ENCODE peak calls at places on chromosomes 4 and X, in six cellular contexts. One of them, this sample, is unnamed.
A peak's percentile ranks its signal among the peaks of the same experiment; 100 is the strongest.

GRCh38 chr4:22474636-22475310 is 41.1 kb downstream of the ADGRA3 start:
- DNase-seq in HCT116: peak; percentile 52
- DNase-seq in tibial artery: no peak
- DNase-seq in IMR-90: peak; percentile 77
- DNase-seq in brain microvascular endothelial cell: peak; percentile 25
- DNase-seq in heart right ventricle: no peak
- DNase-seq in this sample: peak; percentile 16

GRCh38 chr4:56640907-56641493 is 40.1 kb downstream of the HOPX start:
- DNase-seq in HCT116: peak; percentile 8
- DNase-seq in heart right ventricle: no peak
- DNase-seq in brain microvascular endothelial cell: no peak
- DNase-seq in tibial artery: no peak
- DNase-seq in IMR-90: no peak
- DNase-seq in this sample: no peak

GRCh38 chr4:165204462-165204830 is 2.9 kb upstream of the KLHL2 start:
- DNase-seq in heart right ventricle: no peak
- DNase-seq in IMR-90: peak; percentile 63
- DNase-seq in HCT116: no peak
- DNase-seq in tibial artery: no peak
- DNase-seq in brain microvascular endothelial cell: peak; percentile 27
- DNase-seq in this sample: no peak

GRCh38 chr4:152117501-152117900 is 356.7 kb upstream of the GATB start:
- DNase-seq in HCT116: no peak
- DNase-seq in tibial artery: no peak
- DNase-seq in brain microvascular endothelial cell: no peak
- DNase-seq in IMR-90: no peak
- DNase-seq in heart right ventricle: no peak
- DNase-seq in this sample: no peak

GRCh38 chr4:153784300-153784699 is 4.6 kb downstream of the SFRP2 start:
- DNase-seq in heart right ventricle: no peak
- DNase-seq in brain microvascular endothelial cell: no peak
- DNase-seq in IMR-90: no peak
- DNase-seq in tibial artery: no peak
- DNase-seq in HCT116: no peak
- DNase-seq in this sample: no peak

GRCh38 chrX:24259544-24260240 is 54.2 kb downstream of the SUPT20HL2 start:
- DNase-seq in IMR-90: peak; percentile 80
- DNase-seq in tibial artery: peak; percentile 28
- DNase-seq in HCT116: peak; percentile 50
- DNase-seq in brain microvascular endothelial cell: peak; percentile 68
- DNase-seq in heart right ventricle: peak; percentile 20
- DNase-seq in this sample: peak; percentile 47

GRCh38 chr4:93178279-93178678 is 650.3 kb upstream of the ATOH1 start:
- DNase-seq in brain microvascular endothelial cell: no peak
- DNase-seq in tibial artery: no peak
- DNase-seq in IMR-90: no peak
- DNase-seq in HCT116: no peak
- DNase-seq in heart right ventricle: no peak
- DNase-seq in this sample: no peak

GRCh38 chr4:28469886-28470285 is 1609.2 kb downstream of the STIM2 start:
- DNase-seq in heart right ventricle: no peak
- DNase-seq in brain microvascular endothelial cell: peak; percentile 33
- DNase-seq in tibial artery: no peak
- DNase-seq in IMR-90: peak; percentile 65
- DNase-seq in HCT116: no peak
- DNase-seq in this sample: no peak

GRCh38 chr4:149914521-149915115 is 99.0 kb upstream of the IQCM start:
- DNase-seq in tibial artery: no peak
- DNase-seq in heart right ventricle: peak; percentile 28
- DNase-seq in brain microvascular endothelial cell: peak; percentile 77
- DNase-seq in HCT116: peak; percentile 52
- DNase-seq in IMR-90: peak; percentile 68
- DNase-seq in this sample: no peak

GRCh38 chr4:184826315-184827266 is 823 bp upstream of the ACSL1 start:
- DNase-seq in brain microvascular endothelial cell: no peak
- DNase-seq in IMR-90: peak; percentile 16
- DNase-seq in tibial artery: peak; percentile 34
- DNase-seq in HCT116: no peak
- DNase-seq in heart right ventricle: no peak
- DNase-seq in this sample: no peak

GRCh38 chrX:39896951-39897740 is 200.6 kb downstream of the BCOR start:
- DNase-seq in IMR-90: peak; percentile 62
- DNase-seq in tibial artery: peak; percentile 30
- DNase-seq in brain microvascular endothelial cell: peak; percentile 32
- DNase-seq in HCT116: no peak
- DNase-seq in heart right ventricle: peak; percentile 20
- DNase-seq in this sample: no peak

GRCh38 chr4:125707397-125707796 is 392.6 kb downstream of the FAT4 start:
- DNase-seq in IMR-90: no peak
- DNase-seq in heart right ventricle: no peak
- DNase-seq in tibial artery: no peak
- DNase-seq in HCT116: no peak
- DNase-seq in brain microvascular endothelial cell: no peak
- DNase-seq in this sample: no peak

GRCh38 chr4:2797188-2797544 is 4.3 kb downstream of the SH3BP2 start:
- DNase-seq in HCT116: no peak
- DNase-seq in heart right ventricle: no peak
- DNase-seq in brain microvascular endothelial cell: no peak
- DNase-seq in tibial artery: peak; percentile 18
- DNase-seq in IMR-90: no peak
- DNase-seq in this sample: no peak

GRCh38 chr4:24473309-24473721 is 111.0 kb downstream of the DHX15 start:
- DNase-seq in IMR-90: peak; percentile 27
- DNase-seq in HCT116: no peak
- DNase-seq in brain microvascular endothelial cell: no peak
- DNase-seq in heart right ventricle: peak; percentile 28
- DNase-seq in tibial artery: no peak
- DNase-seq in this sample: no peak

GRCh38 chr4:108793413-108793812 is 30.6 kb upstream of the ETNPPL start:
- DNase-seq in heart right ventricle: no peak
- DNase-seq in HCT116: no peak
- DNase-seq in IMR-90: no peak
- DNase-seq in tibial artery: no peak
- DNase-seq in brain microvascular endothelial cell: no peak
- DNase-seq in this sample: no peak

GRCh38 chrX:65924938-65925507 is 114.9 kb downstream of the VSIG4 start:
- DNase-seq in heart right ventricle: no peak
- DNase-seq in IMR-90: no peak
- DNase-seq in brain microvascular endothelial cell: no peak
- DNase-seq in tibial artery: no peak
- DNase-seq in HCT116: no peak
- DNase-seq in this sample: no peak

GRCh38 chr4:99161700-99162099 is 17.6 kb upstream of the ADH4 start:
- DNase-seq in HCT116: no peak
- DNase-seq in IMR-90: no peak
- DNase-seq in heart right ventricle: no peak
- DNase-seq in brain microvascular endothelial cell: no peak
- DNase-seq in tibial artery: no peak
- DNase-seq in this sample: no peak

GRCh38 chr4:84780719-84781118 is 185.8 kb downstream of the WDFY3 start:
- DNase-seq in HCT116: no peak
- DNase-seq in tibial artery: no peak
- DNase-seq in IMR-90: no peak
- DNase-seq in heart right ventricle: no peak
- DNase-seq in brain microvascular endothelial cell: no peak
- DNase-seq in this sample: no peak

GRCh38 chr4:83189631-83190136 is 75.2 kb upstream of the PLAC8 start:
- DNase-seq in tibial artery: no peak
- DNase-seq in HCT116: no peak
- DNase-seq in brain microvascular endothelial cell: no peak
- DNase-seq in IMR-90: no peak
- DNase-seq in heart right ventricle: no peak
- DNase-seq in this sample: no peak

GRCh38 chrX:138128025-138128671 is 562.2 kb downstream of the ZIC3 start:
- DNase-seq in brain microvascular endothelial cell: peak; percentile 20
- DNase-seq in IMR-90: peak; percentile 11
- DNase-seq in HCT116: peak; percentile 1
- DNase-seq in heart right ventricle: peak; percentile 3
- DNase-seq in tibial artery: no peak
- DNase-seq in this sample: no peak

DNA sequence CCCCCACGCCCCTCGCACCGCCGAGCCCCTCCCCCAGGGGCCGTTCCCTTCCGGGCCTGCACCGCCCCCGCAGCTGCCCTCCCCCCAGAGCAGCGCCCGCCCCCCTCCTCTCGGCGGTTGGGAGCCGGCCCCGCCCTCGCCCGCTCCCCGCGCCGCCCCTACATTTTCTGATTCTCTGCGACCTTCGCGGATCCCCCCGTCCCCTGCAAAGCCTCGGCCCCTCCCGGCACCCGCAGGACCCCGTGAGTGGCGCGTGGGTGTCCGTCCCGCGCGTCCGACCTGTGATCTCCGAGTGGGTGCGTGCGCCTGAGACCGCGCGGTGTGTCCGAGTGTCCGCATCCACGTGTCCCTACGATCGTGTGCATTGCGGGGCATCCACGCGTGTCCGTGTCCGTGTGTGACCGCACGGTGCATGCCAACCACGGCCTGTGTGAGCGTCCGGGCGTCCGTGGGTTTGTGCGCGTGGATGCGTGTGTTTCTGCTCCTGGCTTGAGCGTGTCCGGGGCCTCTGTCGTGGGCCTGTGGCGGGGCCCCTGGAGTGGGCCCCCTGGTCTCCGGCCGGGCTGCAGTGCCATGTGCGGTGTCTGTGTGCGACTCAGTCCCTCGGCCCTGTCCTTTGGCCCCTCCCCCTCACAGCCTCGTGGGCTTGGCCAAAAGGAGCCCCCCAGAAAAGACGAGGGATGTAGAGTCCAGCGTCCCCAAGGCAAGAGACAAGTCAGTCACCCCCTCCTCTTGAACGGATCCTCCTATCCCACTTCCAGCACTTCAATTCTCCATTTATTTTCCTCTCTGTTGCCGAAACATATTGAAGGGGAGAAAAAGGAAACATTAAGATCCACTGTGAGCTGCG is 8.8 kb upstream of the NKX1-1 start:
- DNase-seq in IMR-90: no peak
- DNase-seq in HCT116: no peak
- DNase-seq in brain microvascular endothelial cell: no peak
- DNase-seq in heart right ventricle: no peak
- DNase-seq in tibial artery: no peak
- DNase-seq in this sample: no peak
- H3K27me3 ChIP-seq in IMR-90: peaks cover 47% of the 10 kb centered on the region
- H3K27me3 ChIP-seq in HCT116: no peaks in the 10 kb centered on the region
- H3K27me3 ChIP-seq in brain microvascular endothelial cell: peaks cover 24% of the 10 kb centered on the region
- H3K27me3 ChIP-seq in heart right ventricle: peaks cover 17% of the 10 kb centered on the region
- H3K27me3 ChIP-seq in tibial artery: peaks cover 85% of the 10 kb centered on the region
- H3K27me3 ChIP-seq in this sample: peaks cover 69% of the 10 kb centered on the region

DNA sequence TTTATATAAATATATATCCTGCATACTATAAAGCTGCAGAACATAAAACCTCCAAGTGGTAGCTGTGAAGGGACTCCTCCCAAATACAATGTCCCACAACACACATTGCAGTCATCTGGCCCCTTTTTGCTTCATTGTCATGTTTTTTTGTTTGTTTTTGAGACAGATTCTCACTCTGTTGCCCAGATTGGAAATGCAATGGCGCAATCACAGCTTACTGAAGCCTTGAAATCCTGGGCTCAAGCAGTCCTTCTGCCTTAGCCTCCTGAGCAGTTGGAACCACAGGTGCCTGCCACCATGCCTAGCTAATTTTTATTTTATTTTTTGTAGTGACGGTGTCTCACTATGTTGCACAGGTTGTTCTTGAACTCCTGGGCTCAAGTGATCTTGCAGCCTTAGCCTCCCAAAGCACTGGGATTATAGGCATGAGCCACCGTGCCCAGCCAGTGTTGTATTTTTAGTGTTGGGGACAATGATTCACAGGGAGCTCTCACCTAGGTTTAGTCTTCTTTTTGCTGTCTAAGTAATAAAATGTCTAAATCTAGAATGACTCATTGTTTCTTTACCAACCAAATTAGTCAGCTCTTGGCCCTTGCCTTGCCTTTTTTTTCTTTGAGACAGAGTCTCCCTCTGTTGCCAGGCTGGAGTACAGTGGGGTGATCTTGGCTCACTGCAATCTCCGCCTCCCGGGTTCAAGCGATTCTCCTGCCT is 24.0 kb upstream of the XIAP start:
- DNase-seq in HCT116: peak; percentile 59
- DNase-seq in heart right ventricle: no peak
- DNase-seq in IMR-90: peak; percentile 70
- DNase-seq in brain microvascular endothelial cell: peak; percentile 51
- DNase-seq in tibial artery: no peak
- DNase-seq in this sample: peak; percentile 55
- TF ChIP-seq CTCF in HCT116: no peak
- TF ChIP-seq CTCF in heart right ventricle: no peak
- TF ChIP-seq CTCF in IMR-90: peak; percentile 9
- TF ChIP-seq CTCF in brain microvascular endothelial cell: peak; percentile 16
- TF ChIP-seq CTCF in tibial artery: no peak
- TF ChIP-seq CTCF in this sample: peak; percentile 21

GRCh38 chrX:115719171-115719570 is 158.2 kb downstream of the PLS3 start:
- DNase-seq in brain microvascular endothelial cell: no peak
- DNase-seq in IMR-90: no peak
- DNase-seq in tibial artery: no peak
- DNase-seq in heart right ventricle: no peak
- DNase-seq in HCT116: no peak
- DNase-seq in this sample: no peak
- H3K4me3 ChIP-seq in brain microvascular endothelial cell: no peak overlapping the region
- H3K4me3 ChIP-seq in IMR-90: no peak overlapping the region
- H3K4me3 ChIP-seq in tibial artery: no peak overlapping the region
- H3K4me3 ChIP-seq in heart right ventricle: no peak overlapping the region
- H3K4me3 ChIP-seq in HCT116: no peak overlapping the region
- H3K4me3 ChIP-seq in this sample: no peak overlapping the region

GRCh38 chrX:7586126-7586525 is 256.8 kb upstream of the VCX start:
- DNase-seq in IMR-90: peak; percentile 35
- DNase-seq in brain microvascular endothelial cell: peak; percentile 9
- DNase-seq in tibial artery: no peak
- DNase-seq in HCT116: no peak
- DNase-seq in heart right ventricle: no peak
- DNase-seq in this sample: no peak

GRCh38 chrX:7582191-7582590 is 260.8 kb upstream of the VCX start:
- DNase-seq in brain microvascular endothelial cell: no peak
- DNase-seq in HCT116: no peak
- DNase-seq in tibial artery: no peak
- DNase-seq in IMR-90: no peak
- DNase-seq in heart right ventricle: no peak
- DNase-seq in this sample: no peak

GRCh38 chrX:7574325-7574724 is 268.6 kb upstream of the VCX start:
- DNase-seq in tibial artery: no peak
- DNase-seq in IMR-90: no peak
- DNase-seq in heart right ventricle: peak; percentile 2
- DNase-seq in brain microvascular endothelial cell: peak; percentile 40
- DNase-seq in HCT116: no peak
- DNase-seq in this sample: no peak

DNA sequence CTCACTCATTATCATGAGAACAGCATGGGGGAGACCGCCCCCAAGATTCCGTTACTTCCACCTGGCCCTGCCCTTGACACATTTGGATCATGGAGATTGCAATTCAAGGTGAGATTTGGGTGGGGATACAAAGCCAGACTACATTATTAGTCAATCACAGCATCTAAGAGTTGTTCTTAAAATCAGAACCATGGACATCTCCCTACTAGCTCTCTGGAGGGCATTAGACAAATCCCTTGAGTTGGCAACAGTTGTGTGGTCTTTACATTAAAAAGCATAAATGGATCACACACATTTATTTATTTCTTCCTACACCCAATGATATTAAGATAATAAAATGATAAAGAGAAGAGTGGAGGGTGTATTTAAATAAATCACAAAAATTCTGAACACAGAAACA is 262.8 kb upstream of the VCX start:
- DNase-seq in heart right ventricle: no peak
- DNase-seq in brain microvascular endothelial cell: no peak
- DNase-seq in tibial artery: no peak
- DNase-seq in HCT116: no peak
- DNase-seq in IMR-90: no peak
- DNase-seq in this sample: no peak
- H3K27me3 ChIP-seq in heart right ventricle: no peaks in the 10 kb centered on the region
- H3K27me3 ChIP-seq in brain microvascular endothelial cell: no peaks in the 10 kb centered on the region
- H3K27me3 ChIP-seq in tibial artery: no peaks in the 10 kb centered on the region
- H3K27me3 ChIP-seq in HCT116: no peaks in the 10 kb centered on the region
- H3K27me3 ChIP-seq in IMR-90: no peaks in the 10 kb centered on the region
- H3K27me3 ChIP-seq in this sample: no peaks in the 10 kb centered on the region